ENCODE peak calls at places on chromosome 13, in six cellular contexts. H is tibial artery, N is endodermal cell, K is left lung, F is K562, T is esophagus squamous epithelium. V is an unnamed sample. For H3K4me1, the result is how much of the 10 kb centered on the place peaks cover.

GRCh38 chr13:97212540-97213146 is 9.5 kb upstream of the MBNL2 start:
- DNase-seq in F (peak), H (no peak), T (no peak), N (peak), K (no peak), V (no peak)

GRCh38 chr13:76667551-76667950 is 218.7 kb downstream of the KCTD12 start:
- DNase-seq in H (no peak), F (no peak), K (no peak), T (no peak), N (no peak), V (peak)

GRCh38 chr13:26112843-26113242 is 61.0 kb upstream of the SHISA2 start:
- DNase-seq in F (no peak), T (no peak), K (no peak), N (no peak), H (no peak), V (no peak)

GRCh38 chr13:49516467-49516866 is 20.7 kb downstream of the PHF11 start:
- DNase-seq in N (no peak), F (no peak), K (no peak), T (no peak), H (no peak), V (peak)

GRCh38 chr13:78601124-78601885 is 2.0 kb downstream of the POU4F1 start:
- DNase-seq in K (peak), T (no peak), F (no peak), N (peak), H (no peak), V (no peak)

GRCh38 chr13:27622881-27623280 is 1.2 kb downstream of the POLR1D start:
- DNase-seq in T (no peak), F (no peak), K (no peak), N (no peak), H (no peak), V (no peak)

GRCh38 chr13:38017320-38017719 is 147.7 kb upstream of the TRPC4 start:
- DNase-seq in F (no peak), N (no peak), H (no peak), K (no peak), T (no peak), V (no peak)

GRCh38 chr13:68190826-68191225 is 960.7 kb upstream of the PCDH9 start:
- DNase-seq in F (no peak), T (no peak), K (no peak), N (no peak), H (no peak), V (no peak)

GRCh38 chr13:93635687-93636086 is 409.1 kb downstream of the GPC6 start:
- DNase-seq in F (no peak), K (no peak), H (peak), N (no peak), T (no peak), V (no peak)

GRCh38 chr13:43005460-43006236 is 13.6 kb upstream of the EPSTI1 start:
- DNase-seq in K (no peak), T (no peak), H (no peak), N (no peak), F (no peak), V (no peak)

GRCh38 chr13:31110617-31111016 is 51.1 kb downstream of the HSPH1 start:
- DNase-seq in T (no peak), H (no peak), F (no peak), N (no peak), K (no peak), V (no peak)

GRCh38 chr13:95020298-95020987 is 280.8 kb downstream of the ABCC4 start:
- DNase-seq in K (no peak), F (no peak), N (no peak), H (no peak), T (no peak), V (no peak)

GRCh38 chr13:102250448-102250847 is 151.4 kb downstream of the FGF14 start:
- DNase-seq in N (no peak), K (no peak), T (no peak), H (no peak), F (no peak), V (no peak)

GRCh38 chr13:97141564-97142005 is 80.5 kb upstream of the MBNL2 start:
- DNase-seq in T (peak), K (no peak), F (peak), H (peak), N (peak), V (no peak)

GRCh38 chr13:74145249-74145970 is 11.2 kb upstream of the KLF12 start:
- DNase-seq in H (no peak), T (no peak), F (no peak), K (no peak), N (no peak), V (no peak)

GRCh38 chr13:44350775-44351504 is 22.7 kb upstream of the SERP2 start:
- DNase-seq in H (no peak), F (no peak), N (peak), T (no peak), K (no peak), V (no peak)

GRCh38 chr13:73715114-73715909 is 418.9 kb downstream of the KLF12 start:
- DNase-seq in H (no peak), N (no peak), K (no peak), F (no peak), T (no peak), V (no peak)

GRCh38 chr13:88887045-88887662 is 1216.0 kb downstream of the SLITRK5 start:
- DNase-seq in K (peak), T (no peak), F (no peak), H (no peak), N (peak), V (no peak)

GRCh38 chr13:26601669-26602068 is 44.2 kb downstream of the WASF3 start:
- DNase-seq in H (no peak), K (no peak), F (peak), N (no peak), T (no peak), V (no peak)

GRCh38 chr13:103164239-103164638 is 98.0 kb upstream of the SLC10A2 start:
- DNase-seq in N (no peak), F (no peak), K (no peak), T (no peak), H (no peak), V (no peak)

GRCh38 chr13:72221276-72221962 is 354.4 kb upstream of the DACH1 start:
- DNase-seq in N (peak), F (peak), H (no peak), T (no peak), K (peak), V (no peak)

GRCh38 chr13:40813662-40814454 is 24.4 kb downstream of the SLC25A15 start:
- DNase-seq in T (no peak), K (no peak), F (peak), N (peak), H (no peak), V (no peak)

GRCh38 chr13:34174671-34175145 is 356.8 kb downstream of the RFC3 start:
- DNase-seq in T (no peak), K (no peak), H (no peak), F (no peak), N (no peak), V (no peak)

GRCh38 chr13:23510979-23511735 is 59.1 kb upstream of the TNFRSF19 start:
- DNase-seq in N (peak), T (no peak), F (no peak), K (no peak), H (no peak), V (no peak)

GRCh38 chr13:49549289-49549688 is 36.1 kb downstream of the RCBTB1 start:
- DNase-seq in H (no peak), T (no peak), K (no peak), F (no peak), N (peak), V (no peak)

GRCh38 chr13:95462801-95463200 is 89.7 kb upstream of the CLDN10 start:
- DNase-seq in F (no peak), H (no peak), T (no peak), K (no peak), N (no peak), V (no peak)

GRCh38 chr13:102395939-102396338 is 5.9 kb downstream of the FGF14 start:
- DNase-seq in K (no peak), T (no peak), N (no peak), H (no peak), F (no peak), V (no peak)

GRCh38 chr13:94641432-94641941 is 39.8 kb downstream of the GPR180 start:
- DNase-seq in N (no peak), K (no peak), F (no peak), T (no peak), H (no peak), V (no peak)

GRCh38 chr13:44373601-44374347 is at the start of gene SERP2:
- DNase-seq in N (peak), H (no peak), F (no peak), T (no peak), K (peak), V (peak)

GRCh38 chr13:75345191-75345590 is 136.8 kb downstream of the TBC1D4 start:
- DNase-seq in T (no peak), K (no peak), N (no peak), H (no peak), F (no peak), V (no peak)

GRCh38 chr13:52838433-52839107 is 9.9 kb downstream of the PCDH8 start:
- DNase-seq in T (no peak), F (peak), H (no peak), N (peak), K (no peak), V (no peak)

GRCh38 chr13:78137404-78138142 is 218.9 kb upstream of the EDNRB start:
- DNase-seq in N (peak), T (no peak), F (peak), H (no peak), K (no peak), V (no peak)

GRCh38 chr13:102097708-102098107 is 304.1 kb downstream of the FGF14 start:
- DNase-seq in F (no peak), T (no peak), N (peak), K (no peak), H (no peak), V (no peak)

GRCh38 chr13:83943530-83944279 is 61.4 kb upstream of the SLITRK1 start:
- DNase-seq in H (no peak), N (no peak), F (no peak), T (no peak), K (no peak), V (no peak)
- TF ChIP-seq CTCF in H (no peak), N (peak), F (no peak), T (no peak), K (no peak), V (no peak)

GRCh38 chr13:109780880-109781383 is 5.5 kb downstream of the IRS2 start:
- DNase-seq in N (no peak), H (no peak), T (no peak), F (no peak), K (no peak), V (peak)
- H3K4me1 ChIP-seq in N (under half), H (half or more), T (under half), F (under half), K (half or more), V (under half)

GRCh38 chr13:104993708-104994107 is 1541.8 kb downstream of the EFNB2 start:
- DNase-seq in H (no peak), T (no peak), K (no peak), N (no peak), F (no peak), V (no peak)
- TF ChIP-seq CTCF in H (no peak), T (no peak), K (no peak), N (peak), F (no peak), V (no peak)

GRCh38 chr13:46178143-46178542 is 3.8 kb downstream of the LCP1 start:
- DNase-seq in N (no peak), F (no peak), H (no peak), K (no peak), T (no peak), V (no peak)

GRCh38 chr13:46178821-46179220 is 3.2 kb downstream of the LCP1 start:
- DNase-seq in T (no peak), F (no peak), N (no peak), H (no peak), K (no peak), V (no peak)

GRCh38 chr13:46179576-46180368 is 2.2 kb downstream of the LCP1 start:
- DNase-seq in N (no peak), H (peak), F (peak), K (no peak), T (peak), V (peak)

GRCh38 chr13:46173656-46174055 is 8.3 kb downstream of the LCP1 start:
- DNase-seq in T (no peak), N (no peak), F (no peak), H (no peak), K (no peak), V (no peak)

GRCh38 chr13:46176756-46177155 is 5.2 kb downstream of the LCP1 start:
- DNase-seq in F (no peak), T (no peak), K (no peak), H (peak), N (no peak), V (no peak)
- H3K4me1 ChIP-seq in F (under half), T (under half), K (half or more), H (under half), N (under half), V (half or more)

DNA sequence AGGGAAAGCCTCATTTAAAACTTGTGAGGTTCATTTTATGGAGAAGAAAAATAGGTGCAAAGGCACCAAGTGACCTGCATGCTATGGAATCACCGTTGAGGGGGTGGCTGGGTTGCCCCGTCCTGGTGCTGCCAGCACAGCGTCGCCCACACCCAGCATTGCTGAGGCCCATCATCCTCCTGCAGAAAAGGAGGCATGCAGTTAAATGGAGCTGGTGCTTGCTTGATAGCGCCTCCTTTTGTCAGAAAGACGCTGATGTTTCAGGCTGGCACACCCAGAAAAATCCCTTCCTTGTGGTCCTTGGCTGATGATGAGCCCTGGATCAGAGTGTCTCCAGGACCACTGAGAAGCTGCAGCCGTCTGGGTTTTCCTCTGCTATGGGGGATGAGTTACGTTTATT is 36.9 kb downstream of the DHRS12 start:
- DNase-seq in K (no peak), F (no peak), N (peak), H (no peak), T (no peak), V (no peak)
- TF ChIP-seq CTCF in K (no peak), F (peak), N (peak), H (no peak), T (peak), V (no peak)

GRCh38 chr13:99433543-99434075 is 67.7 kb upstream of the TM9SF2 start:
- DNase-seq in H (no peak), F (no peak), T (no peak), N (no peak), K (no peak), V (no peak)
- H3K4me1 ChIP-seq in H (under half), F (under half), T (under half), N (under half), K (under half), V (under half)

GRCh38 chr13:114234645-114235421 is at the start of gene CDC16:
- DNase-seq in F (peak), T (peak), H (peak), N (peak), K (peak), V (peak)
- TF ChIP-seq CTCF in F (no peak), T (peak), H (peak), N (peak), K (no peak), V (no peak)

DNA sequence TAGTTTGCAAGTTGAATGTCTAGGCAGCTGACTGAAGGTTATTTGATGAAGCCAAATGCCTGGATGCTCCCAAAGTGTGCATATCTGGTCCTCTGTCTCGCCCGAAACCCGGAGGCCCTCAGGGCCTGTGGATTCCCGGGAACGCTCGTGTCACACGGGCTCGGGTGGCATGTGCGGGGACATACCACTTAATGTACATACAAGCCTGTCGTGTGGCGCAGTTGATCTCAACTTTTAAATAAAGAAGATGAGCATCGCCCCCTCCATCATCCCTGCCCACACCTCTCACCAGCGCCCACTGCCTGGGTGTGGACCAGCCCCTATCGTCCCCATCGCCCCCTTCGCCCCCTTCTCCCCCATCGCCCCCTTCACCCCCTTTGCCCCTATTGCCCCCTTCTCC is 33.9 kb downstream of the ATP11A start:
- DNase-seq in F (no peak), K (no peak), T (no peak), N (peak), H (peak), V (no peak)
- H3K4me1 ChIP-seq in F (under half), K (half or more), T (under half), N (under half), H (under half), V (under half)

V was measured in heart left ventricle.